ENCODE peak calls at places on chromosomes 12 and 14, in six cellular contexts. One of them, this sample, is unnamed.

GRCh38 chr14:106210650-106211049 is 684.3 kb downstream of the TMEM121 start:
- DNase-seq in upper lobe of left lung: no peak
- DNase-seq in left ventricle myocardium inferior: no peak
- DNase-seq in neural crest cell: no peak
- DNase-seq in fibroblast of lung: no peak
- DNase-seq in right atrium auricular region: no peak
- DNase-seq in this sample: no peak

GRCh38 chr12:44873898-44874297 is 2.2 kb downstream of the NELL2 start:
- DNase-seq in upper lobe of left lung: no peak
- DNase-seq in left ventricle myocardium inferior: no peak
- DNase-seq in neural crest cell: no peak
- DNase-seq in fibroblast of lung: peak; percentile 18
- DNase-seq in right atrium auricular region: no peak
- DNase-seq in this sample: no peak

GRCh38 chr12:104740668-104741067 is 217.4 kb downstream of the SLC41A2 start:
- DNase-seq in left ventricle myocardium inferior: no peak
- DNase-seq in upper lobe of left lung: peak; percentile 64
- DNase-seq in fibroblast of lung: no peak
- DNase-seq in right atrium auricular region: no peak
- DNase-seq in neural crest cell: no peak
- DNase-seq in this sample: no peak

GRCh38 chr14:52917732-52918131 is 33.1 kb downstream of the FERMT2 start:
- DNase-seq in right atrium auricular region: no peak
- DNase-seq in upper lobe of left lung: no peak
- DNase-seq in fibroblast of lung: peak; percentile 53
- DNase-seq in left ventricle myocardium inferior: no peak
- DNase-seq in neural crest cell: no peak
- DNase-seq in this sample: no peak

GRCh38 chr14:72476657-72477499 is 417.0 kb downstream of the DPF3 start:
- DNase-seq in left ventricle myocardium inferior: peak; percentile 45
- DNase-seq in fibroblast of lung: peak; percentile 39
- DNase-seq in right atrium auricular region: peak; percentile 62
- DNase-seq in upper lobe of left lung: peak; percentile 46
- DNase-seq in neural crest cell: no peak
- DNase-seq in this sample: no peak

GRCh38 chr12:106753526-106753925 is 21.0 kb upstream of the RIC8B start:
- DNase-seq in upper lobe of left lung: no peak
- DNase-seq in fibroblast of lung: no peak
- DNase-seq in neural crest cell: no peak
- DNase-seq in right atrium auricular region: no peak
- DNase-seq in left ventricle myocardium inferior: no peak
- DNase-seq in this sample: no peak

GRCh38 chr14:54691525-54692260 is 124.8 kb downstream of the SAMD4A start:
- DNase-seq in upper lobe of left lung: peak; percentile 76
- DNase-seq in neural crest cell: peak; percentile 71
- DNase-seq in right atrium auricular region: peak; percentile 86
- DNase-seq in fibroblast of lung: peak; percentile 78
- DNase-seq in left ventricle myocardium inferior: peak; percentile 79
- DNase-seq in this sample: peak; percentile 75

GRCh38 chr12:38469689-38470088 is 153.1 kb downstream of the ALG10B start:
- DNase-seq in neural crest cell: no peak
- DNase-seq in fibroblast of lung: no peak
- DNase-seq in left ventricle myocardium inferior: no peak
- DNase-seq in right atrium auricular region: no peak
- DNase-seq in upper lobe of left lung: no peak
- DNase-seq in this sample: no peak

GRCh38 chr14:104520620-104521410 is 58.7 kb upstream of the C14orf180 start:
- DNase-seq in left ventricle myocardium inferior: no peak
- DNase-seq in upper lobe of left lung: no peak
- DNase-seq in fibroblast of lung: no peak
- DNase-seq in right atrium auricular region: no peak
- DNase-seq in neural crest cell: no peak
- DNase-seq in this sample: no peak

GRCh38 chr14:29925736-29926135 is 1.9 kb downstream of the PRKD1 start:
- DNase-seq in right atrium auricular region: no peak
- DNase-seq in neural crest cell: no peak
- DNase-seq in left ventricle myocardium inferior: no peak
- DNase-seq in fibroblast of lung: peak; percentile 21
- DNase-seq in upper lobe of left lung: no peak
- DNase-seq in this sample: no peak

GRCh38 chr14:67987596-67987995 is 168.0 kb downstream of the RAD51B start:
- DNase-seq in left ventricle myocardium inferior: no peak
- DNase-seq in right atrium auricular region: no peak
- DNase-seq in fibroblast of lung: peak; percentile 95
- DNase-seq in neural crest cell: no peak
- DNase-seq in upper lobe of left lung: no peak
- DNase-seq in this sample: no peak

GRCh38 chr14:77918448-77918847 is 118.5 kb downstream of the ADCK1 start:
- DNase-seq in fibroblast of lung: no peak
- DNase-seq in left ventricle myocardium inferior: no peak
- DNase-seq in neural crest cell: no peak
- DNase-seq in upper lobe of left lung: no peak
- DNase-seq in right atrium auricular region: no peak
- DNase-seq in this sample: no peak

GRCh38 chr12:47184229-47184628 is 104.5 kb upstream of the AMIGO2 start:
- DNase-seq in upper lobe of left lung: no peak
- DNase-seq in left ventricle myocardium inferior: no peak
- DNase-seq in right atrium auricular region: no peak
- DNase-seq in neural crest cell: no peak
- DNase-seq in fibroblast of lung: no peak
- DNase-seq in this sample: no peak

GRCh38 chr14:29927596-29928341 is at the start of gene PRKD1:
- DNase-seq in right atrium auricular region: peak; percentile 62
- DNase-seq in neural crest cell: peak; percentile 53
- DNase-seq in fibroblast of lung: peak; percentile 75
- DNase-seq in upper lobe of left lung: peak; percentile 69
- DNase-seq in left ventricle myocardium inferior: peak; percentile 63
- DNase-seq in this sample: peak; percentile 48

GRCh38 chr12:38905480-38906351 is at the start of gene CPNE8:
- DNase-seq in upper lobe of left lung: peak; percentile 89
- DNase-seq in fibroblast of lung: no peak
- DNase-seq in right atrium auricular region: peak; percentile 91
- DNase-seq in neural crest cell: peak; percentile 50
- DNase-seq in left ventricle myocardium inferior: peak; percentile 86
- DNase-seq in this sample: no peak

GRCh38 chr12:132190012-132190755 is 45.9 kb downstream of the NOC4L start:
- DNase-seq in neural crest cell: peak; percentile 21
- DNase-seq in left ventricle myocardium inferior: no peak
- DNase-seq in fibroblast of lung: no peak
- DNase-seq in right atrium auricular region: no peak
- DNase-seq in upper lobe of left lung: no peak
- DNase-seq in this sample: no peak
- TF ChIP-seq CTCF in neural crest cell: no peak
- TF ChIP-seq CTCF in left ventricle myocardium inferior: no peak
- TF ChIP-seq CTCF in fibroblast of lung: no peak
- TF ChIP-seq CTCF in right atrium auricular region: no peak
- TF ChIP-seq CTCF in upper lobe of left lung: no peak
- TF ChIP-seq CTCF in this sample: no peak

GRCh38 chr12:9925746-9926393 is 6.3 kb downstream of the CLEC2A start:
- DNase-seq in left ventricle myocardium inferior: no peak
- DNase-seq in neural crest cell: no peak
- DNase-seq in fibroblast of lung: peak; percentile 65
- DNase-seq in right atrium auricular region: no peak
- DNase-seq in upper lobe of left lung: no peak
- DNase-seq in this sample: no peak
- TF ChIP-seq CTCF in left ventricle myocardium inferior: peak; percentile 60
- TF ChIP-seq CTCF in neural crest cell: peak; percentile 75
- TF ChIP-seq CTCF in fibroblast of lung: peak; percentile 51
- TF ChIP-seq CTCF in right atrium auricular region: peak; percentile 63
- TF ChIP-seq CTCF in upper lobe of left lung: peak; percentile 34
- TF ChIP-seq CTCF in this sample: peak; percentile 43

GRCh38 chr12:40668095-40668494 is 24.1 kb upstream of the CNTN1 start:
- DNase-seq in left ventricle myocardium inferior: no peak
- DNase-seq in upper lobe of left lung: no peak
- DNase-seq in neural crest cell: no peak
- DNase-seq in right atrium auricular region: no peak
- DNase-seq in fibroblast of lung: no peak
- DNase-seq in this sample: no peak
- TF ChIP-seq CTCF in left ventricle myocardium inferior: no peak
- TF ChIP-seq CTCF in upper lobe of left lung: no peak
- TF ChIP-seq CTCF in neural crest cell: no peak
- TF ChIP-seq CTCF in right atrium auricular region: no peak
- TF ChIP-seq CTCF in fibroblast of lung: no peak
- TF ChIP-seq CTCF in this sample: no peak

DNA sequence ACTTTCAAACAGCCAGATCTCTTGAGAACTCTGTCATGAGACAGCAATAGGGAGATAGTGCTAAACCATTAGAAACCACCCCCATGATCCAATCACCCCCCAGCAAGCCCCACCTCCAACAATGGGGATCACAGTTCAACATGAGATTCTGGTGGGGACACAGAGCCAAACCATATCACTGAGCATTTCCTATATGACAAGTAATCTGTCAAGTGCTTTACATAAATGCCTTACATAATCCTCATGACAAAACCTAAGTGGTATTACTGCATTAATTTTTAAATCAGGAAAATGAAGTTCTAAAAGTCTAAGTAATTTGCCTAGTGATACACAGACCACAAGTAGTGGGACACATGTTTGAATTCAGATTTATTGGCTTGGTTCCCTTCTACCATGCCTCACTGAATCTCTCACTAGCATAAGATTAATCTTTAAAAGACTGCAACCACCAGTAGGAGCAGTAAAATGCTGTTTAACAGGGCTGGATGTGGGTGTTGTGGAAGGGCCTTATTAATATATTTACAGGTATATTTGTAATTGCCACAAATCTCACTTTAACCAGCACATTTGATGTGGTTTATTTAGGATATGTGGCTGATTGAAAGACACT is 323.1 kb upstream of the FBXO33 start:
- DNase-seq in upper lobe of left lung: no peak
- DNase-seq in left ventricle myocardium inferior: no peak
- DNase-seq in fibroblast of lung: no peak
- DNase-seq in right atrium auricular region: no peak
- DNase-seq in neural crest cell: no peak
- DNase-seq in this sample: no peak
- TF ChIP-seq CTCF in upper lobe of left lung: no peak
- TF ChIP-seq CTCF in left ventricle myocardium inferior: no peak
- TF ChIP-seq CTCF in fibroblast of lung: no peak
- TF ChIP-seq CTCF in right atrium auricular region: no peak
- TF ChIP-seq CTCF in neural crest cell: no peak
- TF ChIP-seq CTCF in this sample: no peak

DNA sequence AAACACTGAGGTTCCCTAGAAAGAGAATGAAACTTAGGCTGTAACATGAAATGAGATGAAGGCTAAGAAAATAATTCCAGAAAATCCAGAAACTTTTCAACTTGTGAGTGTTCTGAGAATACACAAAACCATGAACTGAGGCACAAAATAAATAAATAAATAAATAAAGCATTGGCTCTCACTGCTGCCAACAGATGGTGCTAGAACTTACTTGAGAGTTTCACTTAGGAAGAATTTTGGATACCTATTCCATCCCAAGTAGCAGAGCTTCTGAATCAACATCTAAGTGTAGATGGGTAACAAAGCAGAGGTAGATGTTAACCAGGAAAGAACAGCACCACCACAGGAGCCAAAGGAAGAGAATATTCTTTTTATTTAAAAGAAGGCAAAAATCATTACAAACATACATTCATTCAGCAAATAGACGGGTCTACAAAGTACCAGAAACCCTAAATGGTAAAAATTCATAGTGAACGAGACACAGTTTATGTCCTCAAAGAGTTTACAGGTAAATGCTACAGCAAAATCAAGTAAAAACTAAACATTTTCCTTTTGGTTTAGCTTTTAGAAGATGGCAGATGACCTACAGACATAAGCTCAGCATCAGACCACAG is 16.7 kb downstream of the EPS8 start:
- DNase-seq in left ventricle myocardium inferior: no peak
- DNase-seq in upper lobe of left lung: no peak
- DNase-seq in neural crest cell: no peak
- DNase-seq in fibroblast of lung: peak; percentile 53
- DNase-seq in right atrium auricular region: no peak
- DNase-seq in this sample: no peak
- TF ChIP-seq CTCF in left ventricle myocardium inferior: peak; percentile 58
- TF ChIP-seq CTCF in upper lobe of left lung: no peak
- TF ChIP-seq CTCF in neural crest cell: peak; percentile 66
- TF ChIP-seq CTCF in fibroblast of lung: peak; percentile 58
- TF ChIP-seq CTCF in right atrium auricular region: peak; percentile 56
- TF ChIP-seq CTCF in this sample: peak; percentile 25

GRCh38 chr14:76868453-76869170 is 42.4 kb downstream of the LRRC74A start:
- DNase-seq in upper lobe of left lung: no peak
- DNase-seq in right atrium auricular region: no peak
- DNase-seq in fibroblast of lung: no peak
- DNase-seq in left ventricle myocardium inferior: no peak
- DNase-seq in neural crest cell: no peak
- DNase-seq in this sample: no peak

GRCh38 chr14:76872796-76873432 is 46.7 kb downstream of the LRRC74A start:
- DNase-seq in neural crest cell: peak; percentile 68
- DNase-seq in upper lobe of left lung: peak; percentile 56
- DNase-seq in right atrium auricular region: peak; percentile 78
- DNase-seq in left ventricle myocardium inferior: peak; percentile 58
- DNase-seq in fibroblast of lung: peak; percentile 47
- DNase-seq in this sample: peak; percentile 43

GRCh38 chr14:76866469-76866868 is 40.3 kb downstream of the LRRC74A start:
- DNase-seq in right atrium auricular region: no peak
- DNase-seq in upper lobe of left lung: no peak
- DNase-seq in left ventricle myocardium inferior: no peak
- DNase-seq in neural crest cell: no peak
- DNase-seq in fibroblast of lung: no peak
- DNase-seq in this sample: no peak

GRCh38 chr14:76867536-76868452 is 41.6 kb downstream of the LRRC74A start:
- DNase-seq in neural crest cell: no peak
- DNase-seq in right atrium auricular region: no peak
- DNase-seq in left ventricle myocardium inferior: peak; percentile 48
- DNase-seq in upper lobe of left lung: peak; percentile 72
- DNase-seq in fibroblast of lung: no peak
- DNase-seq in this sample: no peak

GRCh38 chr14:76870146-76870545 is 43.9 kb downstream of the LRRC74A start:
- DNase-seq in upper lobe of left lung: no peak
- DNase-seq in fibroblast of lung: no peak
- DNase-seq in left ventricle myocardium inferior: no peak
- DNase-seq in neural crest cell: no peak
- DNase-seq in right atrium auricular region: no peak
- DNase-seq in this sample: no peak
- TF ChIP-seq CTCF in upper lobe of left lung: peak; percentile 10
- TF ChIP-seq CTCF in fibroblast of lung: peak; percentile 8
- TF ChIP-seq CTCF in left ventricle myocardium inferior: no peak
- TF ChIP-seq CTCF in neural crest cell: peak; percentile 53
- TF ChIP-seq CTCF in right atrium auricular region: no peak
- TF ChIP-seq CTCF in this sample: peak; percentile 26

GRCh38 chr12:91109148-91109564 is 2.1 kb downstream of the LUM start:
- DNase-seq in upper lobe of left lung: peak; percentile 59
- DNase-seq in left ventricle myocardium inferior: peak; percentile 81
- DNase-seq in right atrium auricular region: peak; percentile 88
- DNase-seq in fibroblast of lung: peak; percentile 67
- DNase-seq in neural crest cell: peak; percentile 44
- DNase-seq in this sample: peak; percentile 83
- TF ChIP-seq CTCF in upper lobe of left lung: no peak
- TF ChIP-seq CTCF in left ventricle myocardium inferior: peak; percentile 66
- TF ChIP-seq CTCF in right atrium auricular region: peak; percentile 70
- TF ChIP-seq CTCF in fibroblast of lung: peak; percentile 71
- TF ChIP-seq CTCF in neural crest cell: peak; percentile 77
- TF ChIP-seq CTCF in this sample: peak; percentile 66

DNA sequence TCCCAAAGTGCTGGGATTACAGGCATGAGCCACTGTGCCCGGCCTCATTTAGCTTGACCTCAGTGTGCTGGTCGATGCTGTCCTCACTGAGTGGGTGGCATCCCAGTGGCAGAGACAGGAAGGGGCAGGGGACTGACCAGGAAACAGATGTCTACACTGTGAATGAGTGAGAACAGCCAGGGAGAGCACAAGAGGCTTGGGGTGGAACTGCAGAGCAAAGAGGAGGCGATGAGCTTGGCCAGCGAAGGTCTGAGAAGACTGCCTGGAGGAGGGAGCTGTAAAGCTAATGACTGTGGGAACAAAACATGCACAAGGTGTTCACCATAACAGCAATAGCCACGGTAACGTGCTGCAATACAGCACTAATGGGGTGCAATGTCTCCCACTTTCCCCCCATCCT is 57.2 kb upstream of the BEGAIN start:
- DNase-seq in fibroblast of lung: no peak
- DNase-seq in neural crest cell: no peak
- DNase-seq in left ventricle myocardium inferior: no peak
- DNase-seq in right atrium auricular region: no peak
- DNase-seq in upper lobe of left lung: no peak
- DNase-seq in this sample: no peak
- TF ChIP-seq CTCF in fibroblast of lung: no peak
- TF ChIP-seq CTCF in neural crest cell: no peak
- TF ChIP-seq CTCF in left ventricle myocardium inferior: no peak
- TF ChIP-seq CTCF in right atrium auricular region: no peak
- TF ChIP-seq CTCF in upper lobe of left lung: no peak
- TF ChIP-seq CTCF in this sample: no peak